ENCODE peak calls at places on chromosome 9, in eight cellular contexts. One of them, this sample, is unnamed. For H3K27me3, the result is how much of the 10 kb centered on the place peaks cover.

GRCh38 chr9:87673446-87674109 is 52.3 kb upstream of the CTSL start:
- DNase-seq in lung: peak
- DNase-seq in suprapubic skin: no peak
- DNase-seq in brain microvascular endothelial cell: no peak
- DNase-seq in small intestine: no peak
- DNase-seq in hepatocyte: no peak
- DNase-seq in uterus: no peak
- DNase-seq in AG04450: no peak
- DNase-seq in this sample: no peak

GRCh38 chr9:91852801-91853347 is 97.2 kb downstream of the ROR2 start:
- DNase-seq in small intestine: no peak
- DNase-seq in suprapubic skin: no peak
- DNase-seq in brain microvascular endothelial cell: no peak
- DNase-seq in AG04450: no peak
- DNase-seq in lung: no peak
- DNase-seq in hepatocyte: no peak
- DNase-seq in uterus: no peak
- DNase-seq in this sample: no peak

GRCh38 chr9:6356904-6357303 is 28.7 kb downstream of the TPD52L3 start:
- DNase-seq in brain microvascular endothelial cell: no peak
- DNase-seq in hepatocyte: no peak
- DNase-seq in suprapubic skin: no peak
- DNase-seq in uterus: no peak
- DNase-seq in lung: no peak
- DNase-seq in small intestine: no peak
- DNase-seq in AG04450: no peak
- DNase-seq in this sample: no peak

GRCh38 chr9:123081824-123082223 is 48.4 kb downstream of the GPR21 start:
- DNase-seq in hepatocyte: no peak
- DNase-seq in lung: no peak
- DNase-seq in small intestine: peak
- DNase-seq in suprapubic skin: no peak
- DNase-seq in AG04450: no peak
- DNase-seq in brain microvascular endothelial cell: peak
- DNase-seq in uterus: no peak
- DNase-seq in this sample: no peak

GRCh38 chr9:137615387-137615871 is 3.4 kb upstream of the EHMT1 start:
- DNase-seq in brain microvascular endothelial cell: no peak
- DNase-seq in AG04450: no peak
- DNase-seq in suprapubic skin: no peak
- DNase-seq in small intestine: no peak
- DNase-seq in hepatocyte: no peak
- DNase-seq in lung: no peak
- DNase-seq in uterus: no peak
- DNase-seq in this sample: no peak

GRCh38 chr9:129990269-129991005 is 52.6 kb downstream of the FNBP1 start:
- DNase-seq in small intestine: peak
- DNase-seq in hepatocyte: no peak
- DNase-seq in suprapubic skin: no peak
- DNase-seq in brain microvascular endothelial cell: no peak
- DNase-seq in lung: no peak
- DNase-seq in uterus: no peak
- DNase-seq in AG04450: no peak
- DNase-seq in this sample: no peak

GRCh38 chr9:114587345-114588149 is at the start of gene ATP6V1G1:
- DNase-seq in uterus: peak
- DNase-seq in brain microvascular endothelial cell: peak
- DNase-seq in AG04450: peak
- DNase-seq in suprapubic skin: peak
- DNase-seq in small intestine: peak
- DNase-seq in hepatocyte: peak
- DNase-seq in lung: peak
- DNase-seq in this sample: peak

GRCh38 chr9:124355941-124356744 is 59.1 kb downstream of the PSMB7 start:
- DNase-seq in AG04450: no peak
- DNase-seq in uterus: no peak
- DNase-seq in suprapubic skin: no peak
- DNase-seq in small intestine: no peak
- DNase-seq in brain microvascular endothelial cell: no peak
- DNase-seq in hepatocyte: no peak
- DNase-seq in lung: no peak
- DNase-seq in this sample: no peak

GRCh38 chr9:18863821-18864220 is 169.2 kb downstream of the SAXO1 start:
- DNase-seq in lung: no peak
- DNase-seq in uterus: peak
- DNase-seq in hepatocyte: no peak
- DNase-seq in brain microvascular endothelial cell: no peak
- DNase-seq in small intestine: no peak
- DNase-seq in suprapubic skin: no peak
- DNase-seq in AG04450: no peak
- DNase-seq in this sample: no peak

GRCh38 chr9:112921549-112921948 is 30.9 kb upstream of the SLC46A2 start:
- DNase-seq in lung: no peak
- DNase-seq in AG04450: peak
- DNase-seq in small intestine: peak
- DNase-seq in brain microvascular endothelial cell: peak
- DNase-seq in uterus: no peak
- DNase-seq in hepatocyte: peak
- DNase-seq in suprapubic skin: no peak
- DNase-seq in this sample: no peak

GRCh38 chr9:109766351-109766750 is 13.6 kb upstream of the PALM2AKAP2 start:
- DNase-seq in suprapubic skin: no peak
- DNase-seq in hepatocyte: peak
- DNase-seq in small intestine: no peak
- DNase-seq in brain microvascular endothelial cell: peak
- DNase-seq in lung: no peak
- DNase-seq in AG04450: peak
- DNase-seq in uterus: no peak
- DNase-seq in this sample: no peak

GRCh38 chr9:130728721-130729120 is 35.1 kb downstream of the EXOSC2 start:
- DNase-seq in suprapubic skin: no peak
- DNase-seq in AG04450: no peak
- DNase-seq in uterus: no peak
- DNase-seq in brain microvascular endothelial cell: no peak
- DNase-seq in hepatocyte: no peak
- DNase-seq in small intestine: no peak
- DNase-seq in lung: no peak
- DNase-seq in this sample: no peak

GRCh38 chr9:14846871-14847311 is 63.3 kb downstream of the FREM1 start:
- DNase-seq in suprapubic skin: no peak
- DNase-seq in uterus: peak
- DNase-seq in small intestine: peak
- DNase-seq in AG04450: no peak
- DNase-seq in brain microvascular endothelial cell: peak
- DNase-seq in lung: peak
- DNase-seq in hepatocyte: peak
- DNase-seq in this sample: peak

GRCh38 chr9:5910413-5911057 is 19.8 kb downstream of the MLANA start:
- DNase-seq in suprapubic skin: no peak
- DNase-seq in uterus: no peak
- DNase-seq in lung: no peak
- DNase-seq in brain microvascular endothelial cell: no peak
- DNase-seq in hepatocyte: no peak
- DNase-seq in small intestine: no peak
- DNase-seq in AG04450: no peak
- DNase-seq in this sample: no peak

GRCh38 chr9:120931278-120932085 is 4.9 kb upstream of the TRAF1 start:
- DNase-seq in suprapubic skin: no peak
- DNase-seq in lung: no peak
- DNase-seq in hepatocyte: no peak
- DNase-seq in AG04450: no peak
- DNase-seq in small intestine: peak
- DNase-seq in brain microvascular endothelial cell: no peak
- DNase-seq in uterus: no peak
- DNase-seq in this sample: no peak

GRCh38 chr9:20031836-20032235 is 243.0 kb upstream of the SLC24A2 start:
- DNase-seq in lung: no peak
- DNase-seq in AG04450: no peak
- DNase-seq in suprapubic skin: no peak
- DNase-seq in brain microvascular endothelial cell: peak
- DNase-seq in small intestine: no peak
- DNase-seq in hepatocyte: no peak
- DNase-seq in uterus: no peak
- DNase-seq in this sample: no peak

GRCh38 chr9:3181049-3181953 is 337.4 kb upstream of the PUM3 start:
- DNase-seq in uterus: no peak
- DNase-seq in small intestine: no peak
- DNase-seq in suprapubic skin: no peak
- DNase-seq in hepatocyte: peak
- DNase-seq in brain microvascular endothelial cell: no peak
- DNase-seq in AG04450: no peak
- DNase-seq in lung: no peak
- DNase-seq in this sample: peak

GRCh38 chr9:107621436-107621835 is 131.9 kb upstream of the KLF4 start:
- DNase-seq in small intestine: no peak
- DNase-seq in suprapubic skin: no peak
- DNase-seq in brain microvascular endothelial cell: no peak
- DNase-seq in uterus: no peak
- DNase-seq in AG04450: no peak
- DNase-seq in hepatocyte: no peak
- DNase-seq in lung: no peak
- DNase-seq in this sample: no peak

DNA sequence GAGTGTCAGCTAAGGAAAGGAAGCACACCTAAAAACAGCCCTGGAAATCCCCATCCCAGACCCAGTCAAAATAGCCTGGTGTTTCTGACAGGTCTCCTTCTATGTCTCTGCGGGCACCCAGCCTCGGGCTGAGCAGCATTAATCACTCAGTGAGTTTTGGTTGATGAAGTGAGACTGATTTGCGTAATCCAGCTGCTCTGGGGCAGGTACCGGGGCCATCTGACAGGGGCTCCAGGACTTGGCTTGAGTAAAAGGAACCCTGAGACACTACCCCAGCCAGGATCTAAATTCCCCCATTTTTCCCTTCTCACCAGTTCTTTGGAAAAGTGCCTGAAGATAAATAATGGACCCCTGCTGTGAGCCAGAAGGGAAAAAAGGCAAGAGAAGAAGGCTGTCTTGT is 607 bp downstream of the SLC28A3 start:
- DNase-seq in uterus: no peak
- DNase-seq in small intestine: no peak
- DNase-seq in brain microvascular endothelial cell: no peak
- DNase-seq in lung: no peak
- DNase-seq in hepatocyte: no peak
- DNase-seq in AG04450: no peak
- DNase-seq in suprapubic skin: no peak
- DNase-seq in this sample: no peak
- H3K4me3 ChIP-seq in uterus: no peak
- H3K4me3 ChIP-seq in small intestine: no peak
- H3K4me3 ChIP-seq in brain microvascular endothelial cell: no peak
- H3K4me3 ChIP-seq in lung: no peak
- H3K4me3 ChIP-seq in hepatocyte: no peak
- H3K4me3 ChIP-seq in AG04450: no peak
- H3K4me3 ChIP-seq in suprapubic skin: no peak
- H3K4me3 ChIP-seq in this sample: no peak

DNA sequence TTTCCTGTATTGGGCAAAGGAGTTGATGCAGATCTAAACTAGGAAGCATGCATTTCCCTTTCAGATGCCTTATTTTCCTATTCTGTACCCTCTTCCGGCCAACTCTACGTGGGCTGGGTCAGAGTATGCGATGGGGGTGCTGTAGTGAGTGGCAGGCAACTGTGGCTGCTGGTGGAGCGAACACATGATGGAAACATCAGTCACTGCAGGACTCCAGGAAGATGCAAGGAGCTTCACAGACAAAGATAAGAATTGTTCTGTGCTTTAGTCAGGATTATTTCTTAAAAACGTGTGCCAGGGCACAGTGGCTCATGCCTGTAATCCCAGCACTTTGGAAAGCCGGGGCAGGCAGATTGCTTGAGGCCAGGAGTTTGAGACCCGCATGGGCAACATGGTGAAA is 75.1 kb downstream of the PSAT1 start:
- DNase-seq in lung: no peak
- DNase-seq in AG04450: no peak
- DNase-seq in suprapubic skin: no peak
- DNase-seq in uterus: no peak
- DNase-seq in hepatocyte: no peak
- DNase-seq in brain microvascular endothelial cell: no peak
- DNase-seq in small intestine: no peak
- DNase-seq in this sample: no peak
- H3K27me3 ChIP-seq in lung: under half
- H3K27me3 ChIP-seq in AG04450: under half
- H3K27me3 ChIP-seq in suprapubic skin: under half
- H3K27me3 ChIP-seq in uterus: under half
- H3K27me3 ChIP-seq in hepatocyte: under half
- H3K27me3 ChIP-seq in brain microvascular endothelial cell: under half
- H3K27me3 ChIP-seq in small intestine: under half
- H3K27me3 ChIP-seq in this sample: under half

GRCh38 chr9:133424187-133424586 is 2.0 kb downstream of the ADAMTS13 start:
- DNase-seq in hepatocyte: no peak
- DNase-seq in AG04450: no peak
- DNase-seq in suprapubic skin: no peak
- DNase-seq in brain microvascular endothelial cell: no peak
- DNase-seq in small intestine: no peak
- DNase-seq in lung: no peak
- DNase-seq in uterus: no peak
- DNase-seq in this sample: no peak
- H3K4me3 ChIP-seq in hepatocyte: no peak
- H3K4me3 ChIP-seq in AG04450: no peak
- H3K4me3 ChIP-seq in suprapubic skin: no peak
- H3K4me3 ChIP-seq in brain microvascular endothelial cell: no peak
- H3K4me3 ChIP-seq in small intestine: no peak
- H3K4me3 ChIP-seq in lung: no peak
- H3K4me3 ChIP-seq in uterus: no peak
- H3K4me3 ChIP-seq in this sample: no peak

GRCh38 chr9:93962041-93962440 is 6.9 kb upstream of the BARX1 start:
- DNase-seq in brain microvascular endothelial cell: no peak
- DNase-seq in lung: no peak
- DNase-seq in uterus: no peak
- DNase-seq in hepatocyte: no peak
- DNase-seq in suprapubic skin: no peak
- DNase-seq in AG04450: no peak
- DNase-seq in small intestine: no peak
- DNase-seq in this sample: no peak
- H3K27me3 ChIP-seq in brain microvascular endothelial cell: under half
- H3K27me3 ChIP-seq in lung: under half
- H3K27me3 ChIP-seq in uterus: under half
- H3K27me3 ChIP-seq in hepatocyte: half or more
- H3K27me3 ChIP-seq in suprapubic skin: half or more
- H3K27me3 ChIP-seq in AG04450: half or more
- H3K27me3 ChIP-seq in small intestine: under half
- H3K27me3 ChIP-seq in this sample: under half